ENCODE peak calls at places on chromosomes 12 and 14, in nine cellular contexts. W is A549, U is upper lobe of left lung, Z is K562, L is ovary, C is esophagus muscularis mucosa, D is transverse colon, V is suprapubic skin, H is tibial nerve. R is an unnamed sample.

GRCh38 chr12:9926876-9927275 is 5.3 kb downstream of the CLEC2A start:
- DNase-seq in Z (no peak), C (no peak), L (no peak), U (no peak), D (no peak), V (no peak), H (no peak), W (no peak), R (no peak)

GRCh38 chr12:43151406-43152080 is 400.5 kb downstream of the ADAMTS20 start:
- DNase-seq in V (no peak), Z (no peak), U (no peak), D (no peak), H (no peak), C (no peak), W (no peak), L (no peak), R (no peak)

GRCh38 chr14:96635850-96636249 is 133.7 kb downstream of the PAPOLA start:
- DNase-seq in H (no peak), D (no peak), U (no peak), V (no peak), W (no peak), L (no peak), C (peak; percentile 77), Z (peak; percentile 4), R (peak; percentile 1)

GRCh38 chr12:48818831-48819590 is 715 bp downstream of the CACNB3 start:
- DNase-seq in U (no peak), H (no peak), V (no peak), C (no peak), L (peak; percentile 61), W (no peak), D (peak; percentile 52), Z (no peak), R (no peak)

GRCh38 chr12:3092770-3093169 is 15.6 kb downstream of the TSPAN9 start:
- DNase-seq in C (no peak), H (no peak), L (no peak), D (no peak), W (no peak), V (no peak), Z (no peak), U (no peak), R (no peak)

GRCh38 chr12:85695316-85695715 is 140.9 kb downstream of the RASSF9 start:
- DNase-seq in H (no peak), Z (no peak), L (no peak), W (no peak), C (no peak), U (no peak), D (no peak), V (no peak), R (no peak)

GRCh38 chr12:26661399-26661798 is 171.6 kb downstream of the ITPR2 start:
- DNase-seq in U (no peak), D (no peak), H (no peak), L (no peak), C (no peak), W (no peak), V (no peak), Z (no peak), R (no peak)

GRCh38 chr14:100915582-100915981 is 12.1 kb upstream of the RTL1 start:
- DNase-seq in H (no peak), C (no peak), D (no peak), W (no peak), U (no peak), L (no peak), V (no peak), Z (no peak), R (no peak)

GRCh38 chr12:113230315-113231274 is 9.3 kb downstream of the TPCN1 start:
- DNase-seq in V (peak; percentile 64), L (no peak), H (no peak), C (no peak), U (no peak), Z (peak; percentile 48), W (no peak), D (no peak), R (no peak)

GRCh38 chr14:21557084-21557901 is 22.6 kb downstream of the OR10G3 start:
- DNase-seq in U (peak; percentile 78), V (no peak), Z (peak; percentile 52), C (peak; percentile 95), H (peak; percentile 65), D (peak; percentile 77), L (peak; percentile 87), W (peak; percentile 92), R (peak; percentile 65)

GRCh38 chr14:76866469-76866868 is 40.3 kb downstream of the LRRC74A start:
- DNase-seq in H (no peak), C (no peak), W (no peak), D (no peak), V (no peak), U (no peak), L (no peak), Z (no peak), R (no peak)

GRCh38 chr12:25387136-25388050 is 136.7 kb upstream of the KRAS start:
- DNase-seq in W (peak; percentile 91), U (peak; percentile 81), H (peak; percentile 73), D (peak; percentile 88), V (peak; percentile 87), C (peak; percentile 93), Z (peak; percentile 50), L (peak; percentile 92), R (peak; percentile 74)

GRCh38 chr14:26056232-26056631 is 541.6 kb downstream of the NOVA1 start:
- DNase-seq in Z (no peak), H (no peak), L (no peak), V (no peak), U (no peak), W (no peak), D (no peak), C (no peak), R (no peak)

GRCh38 chr14:69612014-69612758 is 790 bp downstream of the SUSD6 start:
- DNase-seq in C (no peak), W (no peak), U (peak; percentile 40), H (no peak), Z (peak; percentile 36), V (no peak), D (peak; percentile 50), L (peak; percentile 35), R (peak; percentile 78)

GRCh38 chr12:105672171-105672570 is 341.7 kb downstream of the C12orf75 start:
- DNase-seq in W (no peak), L (no peak), C (no peak), U (no peak), Z (no peak), V (no peak), H (no peak), D (no peak), R (no peak)

GRCh38 chr12:19474147-19474546 is 34.9 kb downstream of the AEBP2 start:
- DNase-seq in U (no peak), H (no peak), W (no peak), D (no peak), L (no peak), V (no peak), Z (no peak), C (no peak), R (no peak)

GRCh38 chr12:48979602-48980388 is 1.7 kb downstream of the WNT1 start:
- DNase-seq in L (no peak), H (no peak), D (peak; percentile 50), V (no peak), U (no peak), W (no peak), Z (no peak), C (no peak), R (no peak)

GRCh38 chr12:91628656-91629055 is 446.0 kb upstream of the DCN start:
- DNase-seq in L (no peak), C (no peak), H (no peak), D (no peak), U (no peak), V (no peak), W (no peak), Z (no peak), R (no peak)

GRCh38 chr12:21972055-21972454 is 30.8 kb upstream of the ABCC9 start:
- DNase-seq in U (no peak), C (no peak), L (no peak), Z (no peak), D (no peak), V (no peak), W (no peak), H (no peak), R (no peak)

GRCh38 chr14:102182901-102183619 is 43.4 kb downstream of the WDR20 start:
- DNase-seq in V (no peak), L (no peak), W (no peak), U (no peak), Z (no peak), C (no peak), H (no peak), D (no peak), R (no peak)

GRCh38 chr14:29925736-29926135 is 1.9 kb downstream of the PRKD1 start:
- DNase-seq in L (no peak), Z (no peak), D (no peak), V (no peak), U (no peak), C (no peak), H (no peak), W (no peak), R (no peak)
- TF ChIP-seq EP300 in L (no peak), Z (no peak), D (no peak), V (no peak), U (no peak), C (no peak), H (no peak), W (no peak), R (no peak)

GRCh38 chr12:8648598-8649205 is 13.9 kb downstream of the MFAP5 start:
- DNase-seq in L (no peak), C (no peak), Z (no peak), H (no peak), V (no peak), D (no peak), W (no peak), U (no peak), R (no peak)
- TF ChIP-seq EP300 in L (no peak), C (no peak), Z (no peak), H (no peak), V (no peak), D (no peak), W (no peak), U (no peak), R (no peak)

GRCh38 chr12:75360920-75361319 is 26.4 kb downstream of the GLIPR1L1 start:
- DNase-seq in V (no peak), H (no peak), W (no peak), U (no peak), L (no peak), Z (no peak), D (no peak), C (no peak), R (no peak)

GRCh38 chr12:75361408-75361807 is 26.9 kb downstream of the GLIPR1L1 start:
- DNase-seq in V (no peak), D (no peak), C (no peak), U (no peak), W (no peak), Z (no peak), H (no peak), L (no peak), R (no peak)

GRCh38 chr12:75364918-75365317 is 26.0 kb upstream of the GLIPR1L2 start:
- DNase-seq in H (no peak), Z (no peak), U (no peak), V (no peak), L (no peak), C (no peak), D (no peak), W (no peak), R (no peak)

GRCh38 chr12:75366629-75367028 is 24.3 kb upstream of the GLIPR1L2 start:
- DNase-seq in W (no peak), D (no peak), H (no peak), U (no peak), L (no peak), C (no peak), Z (no peak), V (no peak), R (no peak)
- TF ChIP-seq EP300 in W (no peak), D (no peak), H (no peak), U (no peak), L (no peak), C (no peak), Z (no peak), V (no peak), R (no peak)

GRCh38 chr14:67564236-67564635 is 31.1 kb downstream of the PLEKHH1 start:
- DNase-seq in H (no peak), L (no peak), W (no peak), U (no peak), V (no peak), C (no peak), Z (no peak), D (no peak), R (no peak)
- TF ChIP-seq EP300 in H (no peak), L (no peak), W (no peak), U (no peak), V (no peak), C (no peak), Z (no peak), D (no peak), R (no peak)